ENCODE peak calls at places on chromosome X, in four cellular contexts. Y, T, U and R are unnamed samples.

GRCh38 chrX:107541244-107541643 is 87.1 kb upstream of the PRPS1 start:
- DNase-seq in T (peak), U (no peak), Y (no peak), R (peak)

GRCh38 chrX:3599787-3600465 is 113.5 kb downstream of the PRKX start:
- DNase-seq in Y (no peak), T (peak), U (no peak), R (no peak)

GRCh38 chrX:30786374-30786773 is 102.7 kb downstream of the TAB3 start:
- DNase-seq in U (no peak), Y (no peak), T (no peak), R (no peak)

GRCh38 chrX:39791691-39792090 is 306.1 kb downstream of the BCOR start:
- DNase-seq in U (no peak), T (no peak), Y (no peak), R (no peak)

GRCh38 chrX:53048169-53049126 is at the start of gene GPR173:
- DNase-seq in U (peak), Y (peak), T (peak), R (peak)

GRCh38 chrX:101191217-101191750 is 28.3 kb upstream of the DRP2 start:
- DNase-seq in Y (no peak), U (peak), T (peak), R (no peak)

GRCh38 chrX:130118941-130119640 is 8.8 kb upstream of the ELF4 start:
- DNase-seq in T (peak), U (no peak), Y (no peak), R (peak)

GRCh38 chrX:100316987-100317386 is 93.1 kb downstream of the PCDH19 start:
- DNase-seq in T (peak), Y (no peak), U (no peak), R (no peak)

GRCh38 chrX:107748490-107748889 is 27.1 kb downstream of the TSC22D3 start:
- DNase-seq in T (no peak), Y (no peak), U (no peak), R (no peak)

GRCh38 chrX:82451725-82452124 is 1056.4 kb upstream of the POU3F4 start:
- DNase-seq in Y (no peak), U (no peak), T (no peak), R (no peak)

GRCh38 chrX:103414561-103414960 is 38.2 kb downstream of the BEX3 start:
- DNase-seq in Y (no peak), T (no peak), U (no peak), R (no peak)

GRCh38 chrX:140766024-140766611 is 56.6 kb downstream of the LINC00632 start:
- DNase-seq in Y (peak), T (peak), U (peak), R (peak)

GRCh38 chrX:44871114-44871645 is 1.8 kb upstream of the KDM6A start:
- DNase-seq in T (peak), Y (no peak), U (no peak), R (peak)

GRCh38 chrX:106791495-106791894 is 11.0 kb upstream of the TBC1D8B start:
- DNase-seq in U (no peak), Y (no peak), T (peak), R (no peak)

GRCh38 chrX:9878141-9878875 is 88.8 kb upstream of the CLDN34 start:
- DNase-seq in Y (no peak), T (no peak), U (no peak), R (no peak)

GRCh38 chrX:32744906-32745305 is 466.4 kb downstream of the DMD start:
- DNase-seq in U (no peak), T (no peak), Y (no peak), R (no peak)

GRCh38 chrX:131262738-131263679 is 26.1 kb downstream of the IGSF1 start:
- DNase-seq in U (no peak), T (no peak), Y (peak), R (no peak)

GRCh38 chrX:71184092-71184491 is 38.9 kb upstream of the GJB1 start:
- DNase-seq in U (no peak), T (no peak), Y (no peak), R (no peak)

GRCh38 chrX:71183341-71183740 is 38.7 kb downstream of the NLGN3 start:
- DNase-seq in Y (no peak), U (no peak), T (no peak), R (peak)

GRCh38 chrX:71178908-71179307 is 34.3 kb downstream of the NLGN3 start:
- DNase-seq in U (no peak), Y (peak), T (peak), R (peak)

GRCh38 chrX:71181910-71182799 is 37.5 kb downstream of the NLGN3 start:
- DNase-seq in T (peak), U (peak), Y (peak), R (peak)

DNA sequence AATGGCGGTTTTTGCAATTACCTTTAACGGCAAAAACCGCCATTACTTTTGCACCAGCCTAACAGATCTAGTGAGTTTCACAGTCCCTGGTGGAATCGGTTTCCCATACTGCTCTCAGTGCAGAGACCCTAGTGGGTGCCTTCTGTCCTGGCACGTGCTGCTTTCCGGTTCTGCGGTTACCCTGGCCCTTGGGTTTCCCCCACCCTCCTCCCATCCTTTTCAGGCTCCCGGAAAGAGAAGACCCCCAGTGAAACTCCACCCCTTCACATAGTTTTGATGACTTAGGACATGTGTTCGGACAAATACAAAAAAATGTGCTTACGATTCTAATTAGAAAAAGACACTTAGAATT is 36.9 kb downstream of the NLGN3 start:
- DNase-seq in U (no peak), Y (peak), T (no peak), R (no peak)
- H3K4me3 ChIP-seq in U (peak), Y (peak), T (peak), R (no peak)

DNA sequence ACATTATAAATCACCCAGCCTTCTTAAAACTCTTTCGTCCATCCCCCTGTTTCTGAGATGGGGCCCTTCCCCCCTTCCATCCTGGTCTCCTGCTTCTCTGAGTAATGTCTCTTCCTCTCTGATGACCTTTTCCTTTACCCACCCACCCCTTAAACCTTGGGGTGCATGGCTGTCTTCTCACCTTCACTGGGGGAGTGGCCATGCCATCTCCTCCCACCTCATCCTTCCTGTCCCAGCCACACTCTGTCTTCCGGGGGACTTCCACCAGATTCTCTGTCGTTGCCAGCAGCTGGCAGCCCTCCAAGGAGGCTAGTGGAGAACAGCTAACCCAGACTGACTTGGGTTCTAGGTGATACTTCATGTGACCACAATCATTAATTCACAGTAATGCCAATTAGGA is 83.2 kb upstream of the SCML1 start:
- DNase-seq in U (no peak), T (no peak), Y (no peak), R (no peak)
- H3K4me3 ChIP-seq in U (no peak), T (no peak), Y (no peak), R (no peak)

GRCh38 chrX:136112286-136112685 is 35.0 kb upstream of the FHL1 start:
- DNase-seq in T (no peak), Y (no peak), U (no peak), R (no peak)

GRCh38 chrX:136104936-136105335 is 42.4 kb upstream of the FHL1 start:
- DNase-seq in U (no peak), T (no peak), Y (no peak), R (no peak)

GRCh38 chrX:136112781-136113180 is 34.6 kb upstream of the FHL1 start:
- DNase-seq in T (no peak), Y (no peak), U (no peak), R (no peak)

DNA sequence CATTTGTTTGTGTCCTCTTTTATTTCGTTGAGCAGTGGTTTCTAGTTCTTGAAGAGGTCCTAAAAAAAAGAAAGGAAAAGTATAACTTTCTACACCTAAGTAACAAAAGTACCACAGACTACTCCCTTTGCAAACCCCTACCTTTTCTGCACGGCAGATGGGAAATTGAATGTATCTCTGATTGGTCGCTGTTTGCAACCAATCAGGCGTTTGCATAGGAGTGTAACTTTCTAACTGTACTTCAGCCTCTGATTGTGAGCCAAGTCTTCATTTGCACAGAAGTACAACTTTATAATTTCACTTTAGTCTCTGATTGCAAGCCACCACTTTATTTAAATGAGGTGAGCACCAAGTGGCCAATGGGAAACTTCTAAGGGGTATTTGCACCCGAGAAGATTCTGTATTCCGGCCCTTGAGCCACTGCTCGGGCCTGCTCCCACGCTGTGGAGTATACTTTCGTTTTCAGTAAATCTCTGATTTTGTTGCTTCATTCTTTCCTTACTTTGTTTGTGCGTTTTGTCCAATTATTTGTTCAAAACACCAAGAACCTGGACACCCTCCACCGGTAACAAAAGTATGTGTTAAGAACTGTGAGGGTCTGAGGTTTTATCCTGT is 40.3 kb upstream of the FHL1 start:
- DNase-seq in Y (no peak), T (no peak), U (no peak), R (no peak)
- H3K4me3 ChIP-seq in Y (no peak), T (no peak), U (no peak), R (no peak)

GRCh38 chrX:73852022-73852421 is 289.0 kb downstream of the CHIC1 start:
- DNase-seq in T (no peak), Y (no peak), U (no peak), R (no peak)
- H3K4me3 ChIP-seq in T (peak), Y (peak), U (no peak), R (peak)